ENCODE peak calls at places on chromosome 22, in nine cellular contexts. S, E, L, Y, A, W, K, V and J are unnamed samples. For H3K4me1, the result is how much of the 10 kb centered on the place peaks cover.

GRCh38 chr22:23431337-23432072 is 148.6 kb downstream of the IGLL1 start:
- DNase-seq in S (peak), E (no peak), L (peak), Y (no peak), A (no peak), W (peak), K (peak), V (peak), J (no peak)

GRCh38 chr22:19497245-19497644 is 17.5 kb downstream of the CDC45 start:
- DNase-seq in S (no peak), E (no peak), L (peak), Y (peak), A (no peak), W (no peak), K (no peak), V (peak), J (no peak)

GRCh38 chr22:17818166-17818565 is 43.9 kb upstream of the BID start:
- DNase-seq in S (no peak), E (no peak), L (no peak), Y (no peak), A (no peak), W (no peak), K (peak), V (no peak), J (no peak)

GRCh38 chr22:28922540-28923244 is 39.3 kb downstream of the ZNRF3 start:
- DNase-seq in S (no peak), E (no peak), L (no peak), Y (no peak), A (peak), W (no peak), K (no peak), V (no peak), J (no peak)

GRCh38 chr22:43823353-43823908 is 11.3 kb upstream of the EFCAB6 start:
- DNase-seq in S (peak), E (no peak), L (no peak), Y (no peak), A (no peak), W (peak), K (peak), V (peak), J (no peak)

GRCh38 chr22:27323646-27324045 is 477.9 kb downstream of the MN1 start:
- DNase-seq in S (no peak), E (no peak), L (no peak), Y (no peak), A (no peak), W (no peak), K (no peak), V (no peak), J (no peak)

GRCh38 chr22:29167032-29167911 is 38.4 kb upstream of the EMID1 start:
- DNase-seq in S (no peak), E (no peak), L (no peak), Y (no peak), A (no peak), W (no peak), K (no peak), V (no peak), J (peak)

GRCh38 chr22:32226236-32227119 is 21.6 kb upstream of the RFPL2 start:
- DNase-seq in S (no peak), E (no peak), L (no peak), Y (no peak), A (no peak), W (no peak), K (peak), V (no peak), J (no peak)

GRCh38 chr22:19289475-19290161 is 1.9 kb downstream of the CLTCL1 start:
- DNase-seq in S (no peak), E (no peak), L (peak), Y (peak), A (no peak), W (peak), K (no peak), V (peak), J (no peak)

GRCh38 chr22:19175602-19176174 is 2.8 kb downstream of the SLC25A1 start:
- DNase-seq in S (no peak), E (no peak), L (no peak), Y (no peak), A (no peak), W (no peak), K (peak), V (no peak), J (no peak)

GRCh38 chr22:30206964-30207363 is 39.6 kb downstream of the LIF start:
- DNase-seq in S (peak), E (no peak), L (peak), Y (peak), A (no peak), W (peak), K (peak), V (peak), J (no peak)

GRCh38 chr22:24407278-24407665 is 20.1 kb upstream of the ADORA2A start:
- DNase-seq in S (no peak), E (no peak), L (no peak), Y (no peak), A (no peak), W (no peak), K (no peak), V (no peak), J (no peak)

GRCh38 chr22:20438066-20438677 is 547 bp upstream of the SCARF2 start:
- DNase-seq in S (no peak), E (no peak), L (peak), Y (peak), A (no peak), W (peak), K (peak), V (no peak), J (no peak)

GRCh38 chr22:41508770-41509170 is 35.5 kb downstream of the POLR3H start:
- DNase-seq in S (no peak), E (peak), L (no peak), Y (no peak), A (no peak), W (no peak), K (no peak), V (no peak), J (no peak)

GRCh38 chr22:21958360-21959273 is 6.0 kb upstream of the PPM1F start:
- DNase-seq in S (no peak), E (no peak), L (no peak), Y (no peak), A (no peak), W (no peak), K (no peak), V (no peak), J (no peak)

GRCh38 chr22:29827091-29827490 is 11.0 kb downstream of the ASCC2 start:
- DNase-seq in S (no peak), E (no peak), L (no peak), Y (no peak), A (no peak), W (no peak), K (no peak), V (no peak), J (no peak)

GRCh38 chr22:27820896-27821866 is 19.6 kb upstream of the MN1 start:
- DNase-seq in S (peak), E (no peak), L (no peak), Y (no peak), A (no peak), W (no peak), K (peak), V (no peak), J (no peak)

DNA sequence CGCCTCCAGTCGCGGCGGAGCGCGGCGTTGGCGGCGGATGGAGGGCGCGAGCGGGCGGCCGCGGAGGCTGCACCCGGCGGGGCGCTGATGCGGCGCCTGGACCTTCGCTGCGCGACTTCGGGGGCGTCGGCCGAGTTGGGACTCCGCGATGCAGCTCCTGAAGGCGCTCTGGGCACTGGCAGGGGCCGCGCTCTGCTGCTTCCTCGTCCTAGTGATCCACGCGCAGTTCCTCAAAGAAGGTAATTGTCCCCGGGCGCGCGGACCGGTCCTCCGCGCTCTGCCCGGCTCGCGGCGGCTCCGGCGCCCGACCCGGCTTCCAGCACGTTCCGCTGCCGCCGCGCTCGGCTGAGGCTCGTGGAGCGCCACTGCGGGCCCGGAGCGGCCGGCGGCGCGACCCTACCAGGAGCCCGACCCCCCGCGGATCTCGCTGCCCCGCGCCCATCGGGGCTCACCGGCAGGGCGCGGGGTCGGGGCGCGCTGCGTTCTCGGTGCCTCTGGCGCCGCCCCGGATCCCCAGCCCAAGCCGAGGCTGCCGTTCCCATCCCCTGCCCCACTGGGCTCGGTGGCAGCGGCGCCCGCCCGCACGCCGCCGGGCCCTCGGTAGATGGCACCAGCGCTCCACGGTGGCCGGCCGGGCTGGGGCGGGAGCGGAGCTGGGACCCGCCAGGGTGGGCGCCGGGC is 1251.2 kb downstream of the BRD1 start:
- DNase-seq in S (peak), E (no peak), L (no peak), Y (no peak), A (no peak), W (peak), K (peak), V (no peak), J (peak)
- TF ChIP-seq CTCF in S (peak), E (peak), L (no peak), Y (no peak), A (no peak), W (peak), K (peak), V (peak), J (peak)

DNA sequence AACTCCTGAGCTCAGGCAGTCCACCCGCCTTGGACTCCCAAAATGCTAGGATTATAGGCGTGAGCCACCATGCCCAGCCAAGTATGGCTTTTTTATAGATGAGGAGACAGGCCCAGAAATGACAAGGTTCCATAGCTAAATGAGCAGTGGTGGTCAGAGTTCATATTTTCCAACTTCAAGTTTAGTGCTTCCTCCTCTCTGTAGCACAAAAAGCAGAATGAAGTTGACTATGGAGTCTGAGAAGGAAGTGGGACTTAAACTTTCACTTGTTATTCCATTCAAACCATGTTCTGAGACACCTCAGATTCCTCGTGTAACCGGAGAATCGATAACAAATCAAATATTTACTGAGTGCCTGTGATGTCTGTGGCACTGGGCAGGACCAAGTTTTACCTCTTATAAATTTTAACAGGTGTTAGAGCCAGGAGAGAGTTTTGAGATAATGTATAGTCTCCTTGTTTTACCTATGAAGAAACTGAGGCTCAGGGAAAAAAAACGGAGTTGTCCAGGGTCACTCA is 3.0 kb downstream of the LIMK2 start:
- DNase-seq in S (no peak), E (no peak), L (no peak), Y (no peak), A (peak), W (no peak), K (no peak), V (no peak), J (no peak)
- H3K4me1 ChIP-seq in S (half or more), E (half or more), L (under half), Y (under half), A (under half), W (under half), K (under half), V (under half), J (under half)

DNA sequence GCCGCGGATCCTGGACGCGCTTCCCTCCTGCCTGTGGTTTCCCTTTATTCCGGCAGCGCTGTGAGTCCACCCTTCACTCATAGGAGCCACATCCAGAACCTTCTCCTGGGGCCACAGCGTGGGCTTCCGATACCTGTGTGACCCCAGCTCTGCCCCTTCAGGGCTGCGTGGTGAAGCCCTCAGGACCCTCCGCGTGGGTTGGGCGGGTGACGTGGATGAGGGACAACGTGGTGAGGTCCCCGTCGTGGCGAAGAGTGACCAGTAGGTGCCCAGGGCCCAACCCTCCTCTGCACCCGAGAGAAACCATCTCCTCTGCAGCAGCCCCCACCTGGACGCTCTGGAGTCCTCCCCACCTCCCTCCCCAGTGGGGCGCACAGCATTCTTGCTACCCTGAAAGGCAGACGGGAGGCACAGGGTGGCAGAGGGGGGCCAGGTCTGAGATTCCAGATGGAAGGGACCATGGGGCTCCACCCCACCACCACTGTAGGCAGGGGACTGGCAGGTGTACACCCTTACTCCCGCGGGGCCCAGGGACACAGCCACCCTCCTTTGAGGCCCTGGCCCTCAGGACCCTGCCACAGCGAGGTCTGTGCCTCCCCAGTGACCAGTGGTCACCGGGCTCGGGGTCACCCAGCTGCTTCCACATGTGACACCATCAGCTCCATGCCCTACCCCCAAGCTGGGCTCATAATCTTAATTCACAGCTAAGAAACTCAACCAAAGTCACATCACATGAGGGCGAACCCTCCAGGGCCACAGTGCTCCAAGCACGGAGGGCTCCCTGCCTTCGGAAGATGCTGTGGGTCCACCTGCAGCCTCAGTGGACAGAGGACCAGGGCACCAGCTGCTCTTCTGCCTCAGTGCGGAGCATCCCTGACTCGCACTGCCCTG is 3.4 kb upstream of the ZBED4 start:
- DNase-seq in S (no peak), E (no peak), L (no peak), Y (no peak), A (no peak), W (no peak), K (no peak), V (no peak), J (no peak)
- H3K4me3 ChIP-seq in S (no peak), E (peak), L (no peak), Y (no peak), A (no peak), W (no peak), K (peak), V (no peak), J (peak)

DNA sequence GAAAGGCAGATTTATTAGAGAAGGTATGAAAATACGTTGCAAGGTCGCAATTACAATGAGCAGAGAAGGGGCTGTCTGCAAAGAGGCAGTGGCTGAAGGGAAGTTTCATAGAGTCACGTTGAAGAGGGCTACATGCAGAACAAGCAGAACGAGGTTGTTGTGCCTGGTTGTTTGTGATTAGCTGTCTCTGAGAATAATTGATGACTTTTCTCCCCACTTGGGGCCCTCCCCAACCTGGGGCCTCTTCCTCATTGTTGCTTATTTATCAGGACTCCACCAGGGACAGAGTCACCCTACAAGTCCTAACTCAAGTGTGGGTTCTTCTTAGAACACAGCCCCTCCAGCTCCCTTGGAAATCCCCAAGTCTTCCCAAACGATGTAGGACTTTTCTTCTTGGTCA is 29.1 kb downstream of the CSF2RB start:
- DNase-seq in S (no peak), E (no peak), L (no peak), Y (no peak), A (no peak), W (no peak), K (no peak), V (no peak), J (no peak)
- TF ChIP-seq CTCF in S (no peak), E (no peak), L (no peak), Y (no peak), A (no peak), W (no peak), K (no peak), V (no peak), J (no peak)

DNA sequence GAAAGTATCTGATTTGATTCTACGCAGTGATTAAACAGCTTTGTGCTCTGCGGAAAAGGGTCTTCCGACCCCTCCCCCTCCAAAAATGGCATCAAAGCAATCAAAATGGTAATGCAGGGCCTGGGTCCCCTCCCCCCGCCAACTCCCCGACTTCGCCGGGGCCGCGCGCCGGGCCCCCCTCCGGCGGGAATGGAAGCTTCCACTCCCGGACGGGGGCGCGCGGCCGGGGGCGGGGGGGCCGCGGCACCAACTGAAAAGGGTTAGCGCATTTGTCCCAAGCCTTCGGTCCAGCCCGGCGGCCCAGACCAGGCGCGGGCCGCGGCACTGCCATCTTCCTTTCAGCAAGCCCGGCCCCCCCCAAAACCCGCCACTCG is 2.9 kb downstream of the PHF21B start:
- DNase-seq in S (no peak), E (peak), L (no peak), Y (no peak), A (no peak), W (peak), K (peak), V (no peak), J (no peak)
- H3K4me1 ChIP-seq in S (under half), E (under half), L (under half), Y (under half), A (under half), W (under half), K (under half), V (under half), J (under half)

DNA sequence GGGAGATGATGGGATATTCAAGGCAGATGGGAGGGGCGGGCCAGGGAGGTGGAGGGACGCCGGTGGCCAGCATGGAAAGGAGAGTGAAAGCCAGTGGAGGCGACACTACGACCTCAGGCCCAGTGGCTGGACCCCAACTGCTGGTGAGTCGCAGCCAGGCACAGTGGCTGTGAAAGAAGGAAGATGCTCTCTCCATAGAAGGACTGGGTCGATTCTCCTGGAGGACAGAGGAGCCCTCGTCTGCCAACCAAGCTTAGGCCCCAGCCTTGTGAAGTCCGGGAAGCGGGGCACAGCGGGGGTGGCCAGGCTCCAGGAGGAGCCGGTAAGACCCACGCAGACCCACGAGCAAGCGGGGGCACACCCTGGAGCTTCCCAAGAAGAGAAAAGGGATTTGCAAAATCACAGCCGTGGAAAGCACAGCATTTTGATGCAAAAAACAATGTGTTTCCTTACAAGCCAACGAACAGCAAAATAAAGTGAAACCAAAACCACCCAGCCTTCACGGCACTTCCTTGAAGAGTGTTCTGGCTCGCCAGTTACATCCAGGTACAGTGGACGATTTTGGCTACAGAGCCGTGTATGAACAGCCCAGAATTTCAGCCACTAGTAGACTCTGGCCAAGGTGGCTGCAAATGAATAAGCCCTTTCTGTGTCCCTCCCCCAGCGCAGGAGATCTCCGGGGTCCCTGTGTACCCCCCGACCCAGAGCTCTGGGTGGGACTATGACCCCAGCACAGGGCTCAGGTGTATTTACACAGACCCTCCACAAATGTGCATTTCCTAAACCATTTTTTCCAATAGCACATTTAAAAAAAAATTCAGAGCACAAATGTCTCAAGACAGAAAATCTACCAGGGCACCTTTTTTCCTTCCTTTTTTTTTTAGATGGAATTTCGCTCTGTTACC is 96.9 kb downstream of the TRMU start:
- DNase-seq in S (no peak), E (no peak), L (no peak), Y (no peak), A (peak), W (no peak), K (no peak), V (no peak), J (peak)
- H3K4me3 ChIP-seq in S (no peak), E (peak), L (no peak), Y (no peak), A (peak), W (no peak), K (no peak), V (no peak), J (no peak)

GRCh38 chr22:40345271-40345670 is 1.0 kb upstream of the ADSL start:
- DNase-seq in S (no peak), E (no peak), L (peak), Y (peak), A (no peak), W (peak), K (no peak), V (peak), J (no peak)

GRCh38 chr22:40345801-40346177 is 511 bp upstream of the ADSL start:
- DNase-seq in S (no peak), E (peak), L (peak), Y (no peak), A (peak), W (peak), K (peak), V (peak), J (no peak)

GRCh38 chr22:40348025-40348658 is 1.8 kb downstream of the ADSL start:
- DNase-seq in S (peak), E (no peak), L (peak), Y (peak), A (peak), W (peak), K (peak), V (peak), J (peak)

GRCh38 chr22:40347300-40347699 is 1.0 kb downstream of the ADSL start:
- DNase-seq in S (no peak), E (no peak), L (no peak), Y (no peak), A (no peak), W (no peak), K (no peak), V (no peak), J (no peak)

GRCh38 chr22:40346178-40347064 is at the start of gene ADSL:
- DNase-seq in S (peak), E (peak), L (peak), Y (peak), A (peak), W (peak), K (peak), V (peak), J (peak)
- TF ChIP-seq CTCF in S (no peak), E (peak), L (no peak), Y (peak), A (no peak), W (no peak), K (peak), V (no peak), J (no peak)